ENCODE peak calls at places on chromosomes 12 and 14, in five cellular contexts. W is HCT116, O is mammary epithelial cell, S is fibroblast of lung, D is neural progenitor cell. H is an unnamed sample.

GRCh38 chr14:74712499-74713394 is at the start of the genes AREL1 and FCF1:
- DNase-seq in W (peak; percentile 85), O (peak; percentile 87), S (peak; percentile 91), D (peak; percentile 94), H (peak; percentile 85)

GRCh38 chr14:51805541-51805940 is 54.9 kb upstream of the GNG2 start:
- DNase-seq in W (no peak), O (no peak), S (no peak), D (no peak), H (no peak)

GRCh38 chr14:71246539-71246938 is 339.3 kb downstream of the PCNX1 start:
- DNase-seq in W (no peak), O (no peak), S (no peak), D (no peak), H (peak; percentile 40)

GRCh38 chr12:98418357-98419075 is 96.9 kb upstream of the TMPO start:
- DNase-seq in W (no peak), O (peak; percentile 90), S (peak; percentile 99), D (peak; percentile 52), H (no peak)

GRCh38 chr14:22982477-22983245 is at the start of gene AJUBA:
- DNase-seq in W (peak; percentile 78), O (peak; percentile 92), S (peak; percentile 97), D (peak; percentile 94), H (peak; percentile 91)

GRCh38 chr12:63770375-63770774 is 9.3 kb upstream of the RXYLT1 start:
- DNase-seq in W (no peak), O (no peak), S (no peak), D (no peak), H (no peak)

GRCh38 chr12:66572845-66573244 is 106.0 kb downstream of the GRIP1 start:
- DNase-seq in W (no peak), O (no peak), S (no peak), D (no peak), H (no peak)

GRCh38 chr12:26823391-26823790 is 9.6 kb downstream of the ITPR2 start:
- DNase-seq in W (no peak), O (peak; percentile 46), S (peak; percentile 58), D (no peak), H (no peak)

GRCh38 chr12:4153343-4153892 is 120.1 kb upstream of the CCND2 start:
- DNase-seq in W (no peak), O (no peak), S (no peak), D (no peak), H (peak; percentile 72)

GRCh38 chr14:22471545-22472121 is 117.4 kb downstream of the DAD1 start:
- DNase-seq in W (peak; percentile 19), O (peak; percentile 49), S (peak; percentile 50), D (peak; percentile 69), H (no peak)

GRCh38 chr12:120388711-120389431 is 19.9 kb upstream of the MSI1 start:
- DNase-seq in W (no peak), O (no peak), S (no peak), D (peak; percentile 97), H (no peak)

GRCh38 chr12:110353211-110353965 is 50.1 kb downstream of the ANAPC7 start:
- DNase-seq in W (no peak), O (no peak), S (no peak), D (no peak), H (no peak)

GRCh38 chr12:124549629-124550028 is 17.8 kb downstream of the NCOR2 start:
- DNase-seq in W (no peak), O (no peak), S (peak; percentile 49), D (no peak), H (no peak)

GRCh38 chr12:124551268-124552144 is 15.9 kb downstream of the NCOR2 start:
- DNase-seq in W (no peak), O (no peak), S (no peak), D (peak; percentile 80), H (no peak)

GRCh38 chr12:124548854-124549378 is 18.5 kb downstream of the NCOR2 start:
- DNase-seq in W (no peak), O (no peak), S (peak; percentile 76), D (no peak), H (no peak)

GRCh38 chr12:124547626-124548025 is 19.8 kb downstream of the NCOR2 start:
- DNase-seq in W (no peak), O (no peak), S (no peak), D (no peak), H (no peak)

GRCh38 chr12:124550123-124551089 is 17.0 kb downstream of the NCOR2 start:
- DNase-seq in W (no peak), O (no peak), S (peak; percentile 54), D (no peak), H (no peak)
- H3K27ac ChIP-seq in W (peak overlapping the region; percentile 3), O (no peak overlapping the region), S (peak overlapping the region; percentile 14), D (no peak overlapping the region), H (no peak overlapping the region)

GRCh38 chr12:94261781-94262180 is 113.4 kb downstream of the PLXNC1 start:
- DNase-seq in W (no peak), O (no peak), S (no peak), D (no peak), H (no peak)

GRCh38 chr12:94262228-94263010 is 114.0 kb downstream of the PLXNC1 start:
- DNase-seq in W (peak; percentile 12), O (peak; percentile 63), S (peak; percentile 95), D (no peak), H (peak; percentile 89)

GRCh38 chr12:94260017-94260416 is 111.6 kb downstream of the PLXNC1 start:
- DNase-seq in W (no peak), O (no peak), S (no peak), D (no peak), H (no peak)

GRCh38 chr12:94261119-94261518 is 112.7 kb downstream of the PLXNC1 start:
- DNase-seq in W (no peak), O (no peak), S (no peak), D (peak; percentile 87), H (no peak)

DNA sequence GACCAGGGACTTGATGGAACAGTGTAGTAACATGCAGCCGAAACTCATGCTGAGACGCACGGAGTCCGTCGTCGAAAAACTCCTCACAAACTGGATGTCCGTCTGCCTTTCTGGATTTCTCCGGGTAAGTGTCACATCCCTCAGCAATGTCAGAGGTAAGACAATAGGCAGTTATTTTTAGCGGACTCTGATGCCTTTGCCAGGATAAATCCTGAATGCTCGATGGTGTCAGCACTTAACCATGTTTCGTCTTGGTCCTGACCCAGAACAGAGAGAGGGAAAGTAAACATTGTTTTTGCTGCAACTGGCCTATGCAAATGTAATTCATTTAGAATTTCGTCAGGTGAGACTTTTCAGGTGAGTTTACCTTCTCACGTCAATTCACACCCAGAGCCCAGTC is 112.3 kb downstream of the PLXNC1 start:
- DNase-seq in W (no peak), O (no peak), S (no peak), D (no peak), H (no peak)
- H3K9ac ChIP-seq in W (no peak overlapping the region), O (no peak overlapping the region), S (no peak overlapping the region), D (no peak overlapping the region), H (no peak overlapping the region)

DNA sequence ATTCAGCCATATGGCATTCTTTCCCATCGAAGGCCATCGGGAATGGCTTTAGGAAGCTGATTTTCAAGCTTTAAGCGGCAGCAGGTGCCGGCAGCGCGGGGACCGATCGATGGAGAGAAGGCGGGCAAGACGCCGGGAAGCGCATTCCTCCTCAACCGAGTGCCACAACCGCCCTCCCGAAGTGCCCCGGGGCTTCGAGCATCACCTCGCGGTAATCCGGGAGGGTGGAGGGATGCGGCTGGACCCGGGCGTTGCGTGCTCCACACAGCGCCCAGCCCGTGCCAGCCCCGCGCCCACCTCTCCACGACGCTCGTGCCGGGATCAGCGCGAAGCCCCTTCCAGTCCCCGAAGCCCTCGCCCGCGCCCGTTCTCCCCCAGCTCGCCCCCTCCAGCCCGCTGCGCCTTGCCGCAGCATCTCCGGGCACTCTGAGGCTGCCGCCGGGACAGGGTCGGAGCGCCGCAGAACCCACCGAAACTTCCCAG is 3.2 kb downstream of the USP44 start:
- DNase-seq in W (no peak), O (no peak), S (no peak), D (peak; percentile 84), H (peak; percentile 57)
- H2AFZ ChIP-seq in W (no peak overlapping the region), O (peak overlapping the region; percentile 79), S (peak overlapping the region; percentile 64), D (peak overlapping the region; percentile 97), H (peak overlapping the region; percentile 70)

DNA sequence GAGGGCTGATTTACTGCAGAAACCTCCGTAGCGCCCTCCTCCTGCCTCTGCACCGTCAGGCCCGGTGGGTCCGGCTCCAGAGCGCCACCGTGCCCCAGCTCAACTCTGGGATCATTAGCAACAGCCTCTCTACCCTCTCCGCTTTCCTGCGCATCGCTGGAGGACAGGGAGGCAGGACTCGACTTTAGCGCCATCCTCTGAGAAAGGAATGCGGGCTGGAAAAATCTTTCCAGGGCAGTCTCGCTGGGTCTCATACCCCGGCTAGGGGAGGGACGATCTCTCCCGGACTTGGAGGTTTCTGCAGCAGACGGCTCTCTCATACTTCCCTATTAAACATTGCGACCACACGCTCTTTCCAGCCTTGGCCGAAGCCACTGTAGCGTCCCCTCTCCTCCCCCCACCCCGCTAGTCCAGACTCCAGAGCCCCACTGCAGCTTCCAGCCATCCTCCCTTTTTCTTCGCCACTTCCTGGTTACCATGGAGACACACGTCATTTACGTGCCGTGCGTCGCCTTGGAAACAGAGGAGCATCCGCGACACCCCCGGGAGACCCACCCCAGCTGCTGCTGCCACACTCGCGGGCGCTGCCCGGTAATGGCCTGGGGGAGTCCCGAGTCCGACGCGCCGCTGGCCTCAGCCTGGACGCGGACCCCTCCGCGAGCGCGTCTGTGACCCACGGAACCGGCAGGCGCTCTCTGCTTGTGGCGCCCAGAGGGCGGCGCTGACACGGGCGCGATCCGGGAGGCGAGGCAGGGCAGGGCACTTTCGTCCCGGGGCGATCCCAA is at the start of gene CCDC184:
- DNase-seq in W (peak; percentile 57), O (peak; percentile 71), S (peak; percentile 77), D (peak; percentile 94), H (peak; percentile 46)
- H3K27ac ChIP-seq in W (no peak within 1 kb of the TSS), O (no peak within 1 kb of the TSS), S (peak within 1 kb of the TSS; percentile 37), D (no peak within 1 kb of the TSS), H (no peak within 1 kb of the TSS)

DNA sequence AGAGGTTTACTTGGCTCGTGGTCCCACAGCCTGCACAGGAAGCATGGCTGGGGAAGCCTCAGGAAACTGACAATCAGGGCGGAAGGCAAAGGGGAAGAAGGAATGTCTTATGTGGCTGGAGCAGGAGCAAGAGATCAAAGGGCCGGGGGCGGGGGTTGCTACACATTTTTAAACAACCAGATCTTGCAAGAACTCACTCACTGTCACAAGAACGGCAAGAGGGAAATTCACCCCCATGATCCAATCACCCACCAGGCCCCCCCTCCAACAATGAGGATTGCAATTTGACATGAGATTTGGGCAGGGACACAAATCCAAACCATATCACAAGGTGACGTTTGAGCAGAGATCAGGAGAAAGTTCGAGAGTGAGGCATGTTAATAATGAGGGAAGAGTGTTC is 163.7 kb upstream of the RPH3A start:
- DNase-seq in W (no peak), O (no peak), S (no peak), D (no peak), H (no peak)
- H3K9ac ChIP-seq in W (no peak overlapping the region), O (no peak overlapping the region), S (no peak overlapping the region), D (no peak overlapping the region), H (no peak overlapping the region)

H was measured in DND-41.